ENCODE peak calls at places on chromosomes 13 and 19, in ten cellular contexts. U is stomach, E is HCT116, L is esophagus muscularis mucosa, S is GM12878, Y is spleen, B is transverse colon, Q is SK-N-SH, H is upper lobe of left lung, R is sigmoid colon. A is an unnamed sample.

GRCh38 chr19:15187026-15188007 is 13.5 kb downstream of the NOTCH3 start:
- DNase-seq in Y (no peak), L (no peak), R (no peak), S (no peak), E (no peak), H (peak), B (no peak), U (no peak), Q (peak), A (no peak)

GRCh38 chr19:56383826-56384605 is 9.3 kb downstream of the ZNF582 start:
- DNase-seq in U (no peak), E (no peak), L (no peak), B (no peak), R (no peak), S (no peak), Y (no peak), H (no peak), Q (no peak), A (no peak)

GRCh38 chr19:55095260-55096060 is 19.8 kb downstream of the EPS8L1 start:
- DNase-seq in S (no peak), U (no peak), H (peak), Q (no peak), L (no peak), Y (no peak), R (no peak), B (no peak), E (no peak), A (no peak)

GRCh38 chr13:27038323-27038722 is 133.3 kb downstream of the USP12 start:
- DNase-seq in H (no peak), R (no peak), U (no peak), B (no peak), S (no peak), Y (no peak), L (no peak), E (peak), Q (no peak), A (no peak)

GRCh38 chr19:31085125-31085524 is 264.1 kb downstream of the TSHZ3 start:
- DNase-seq in Q (no peak), E (no peak), R (no peak), B (no peak), H (no peak), U (no peak), Y (no peak), S (no peak), L (no peak), A (no peak)

GRCh38 chr13:96817336-96817941 is 176.8 kb downstream of the OXGR1 start:
- DNase-seq in E (peak), Q (peak), U (no peak), L (no peak), S (no peak), H (no peak), B (no peak), R (no peak), Y (no peak), A (no peak)

GRCh38 chr13:24911135-24911524 is 147.2 kb downstream of the RNF17 start:
- DNase-seq in L (no peak), U (no peak), Y (no peak), B (no peak), Q (no peak), E (no peak), H (no peak), R (no peak), S (no peak), A (peak)

GRCh38 chr13:105410602-105411001 is 1124.9 kb downstream of the EFNB2 start:
- DNase-seq in Y (peak), U (peak), Q (peak), E (peak), B (peak), H (peak), R (no peak), L (no peak), S (no peak), A (no peak)

GRCh38 chr19:11370744-11371143 is 3.7 kb upstream of the SWSAP1 start:
- DNase-seq in L (no peak), Q (no peak), S (no peak), Y (no peak), R (no peak), E (no peak), U (no peak), H (no peak), B (no peak), A (no peak)

GRCh38 chr19:6381030-6381750 is 5.5 kb upstream of the PSPN start:
- DNase-seq in R (no peak), S (no peak), L (no peak), B (no peak), H (peak), Y (no peak), U (no peak), Q (no peak), E (no peak), A (no peak)

GRCh38 chr13:60754211-60754610 is 357.2 kb downstream of the TDRD3 start:
- DNase-seq in R (no peak), E (no peak), Q (no peak), U (no peak), Y (no peak), H (no peak), S (no peak), B (no peak), L (no peak), A (peak)

GRCh38 chr19:33883869-33884519 is 87.3 kb downstream of the KCTD15 start:
- DNase-seq in E (no peak), Q (peak), U (no peak), H (no peak), B (no peak), L (no peak), S (no peak), Y (peak), R (no peak), A (no peak)

GRCh38 chr13:91141619-91142061 is 205.8 kb upstream of the MIR17HG start:
- DNase-seq in S (no peak), E (no peak), U (no peak), L (no peak), H (no peak), B (no peak), R (no peak), Q (no peak), Y (no peak), A (no peak)

GRCh38 chr13:66264976-66265375 is 965.2 kb downstream of the PCDH9 start:
- DNase-seq in H (no peak), L (no peak), Q (no peak), E (no peak), S (no peak), R (no peak), B (no peak), U (no peak), Y (no peak), A (no peak)

DNA sequence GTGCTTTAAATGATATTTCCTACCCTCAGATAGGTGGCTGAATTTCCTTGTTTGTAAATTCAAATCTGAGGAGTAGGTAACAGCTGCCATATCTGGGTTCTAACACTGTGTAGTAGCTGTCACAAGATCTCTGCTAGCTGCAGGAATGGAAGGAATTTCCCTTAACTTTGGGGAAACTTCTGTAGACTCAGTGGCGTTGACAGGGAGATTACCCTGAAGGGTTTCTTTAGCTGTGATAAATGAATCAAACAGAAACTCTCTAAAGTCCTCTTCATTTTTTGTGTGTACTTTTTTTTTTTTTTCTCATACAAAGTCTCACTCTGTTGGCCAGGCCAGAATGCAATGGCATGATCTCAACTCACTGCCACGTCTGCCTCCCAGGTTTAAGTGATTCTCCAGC is 5.3 kb upstream of the EPSTI1 start:
- DNase-seq in S (no peak), H (no peak), B (no peak), R (no peak), E (no peak), Q (no peak), L (no peak), Y (no peak), U (no peak), A (no peak)
- H3K27ac ChIP-seq in S (peak), H (no peak), B (no peak), R (no peak), E (no peak), Q (peak), L (no peak), Y (no peak), U (no peak), A (no peak)

GRCh38 chr19:57803594-57804325 is 11.0 kb downstream of the ZNF552 start:
- DNase-seq in U (peak), B (peak), Y (no peak), R (no peak), Q (peak), H (no peak), L (no peak), E (peak), S (no peak), A (no peak)
- TF ChIP-seq POLR2AphosphoS5 in U (peak), B (no peak), Y (peak), R (no peak), Q (peak), H (no peak), L (no peak), E (no peak), S (no peak), A (no peak)

GRCh38 chr19:17605761-17606745 is 50.6 kb downstream of the COLGALT1 start:
- DNase-seq in B (peak), L (no peak), Y (peak), R (peak), Q (peak), H (peak), U (peak), E (peak), S (peak), A (peak)

GRCh38 chr19:17602872-17603552 is 47.6 kb downstream of the COLGALT1 start:
- DNase-seq in E (no peak), R (no peak), L (no peak), H (no peak), Q (no peak), S (no peak), B (no peak), Y (no peak), U (no peak), A (no peak)

GRCh38 chr19:17606786-17607185 is 51.3 kb downstream of the COLGALT1 start:
- DNase-seq in L (no peak), H (no peak), U (no peak), R (no peak), E (no peak), Y (no peak), Q (no peak), S (no peak), B (no peak), A (no peak)

GRCh38 chr19:17604372-17605025 is 49.0 kb downstream of the COLGALT1 start:
- DNase-seq in Q (no peak), E (no peak), R (no peak), B (no peak), U (no peak), S (no peak), L (no peak), Y (no peak), H (no peak), A (no peak)

GRCh38 chr19:17605117-17605516 is 49.7 kb downstream of the COLGALT1 start:
- DNase-seq in H (peak), R (no peak), E (no peak), U (no peak), Y (no peak), L (no peak), Q (no peak), B (no peak), S (no peak), A (no peak)
- H3K27ac ChIP-seq in H (no peak), R (no peak), E (no peak), U (no peak), Y (no peak), L (no peak), Q (no peak), B (no peak), S (no peak), A (no peak)

GRCh38 chr13:88751994-88752393 is 1080.8 kb downstream of the SLITRK5 start:
- DNase-seq in L (no peak), H (no peak), B (no peak), U (no peak), Q (no peak), R (no peak), Y (no peak), S (no peak), E (no peak), A (no peak)
- TF ChIP-seq POLR2AphosphoS5 in L (no peak), H (no peak), B (no peak), U (no peak), Q (no peak), R (no peak), Y (no peak), S (no peak), E (no peak), A (no peak)

DNA sequence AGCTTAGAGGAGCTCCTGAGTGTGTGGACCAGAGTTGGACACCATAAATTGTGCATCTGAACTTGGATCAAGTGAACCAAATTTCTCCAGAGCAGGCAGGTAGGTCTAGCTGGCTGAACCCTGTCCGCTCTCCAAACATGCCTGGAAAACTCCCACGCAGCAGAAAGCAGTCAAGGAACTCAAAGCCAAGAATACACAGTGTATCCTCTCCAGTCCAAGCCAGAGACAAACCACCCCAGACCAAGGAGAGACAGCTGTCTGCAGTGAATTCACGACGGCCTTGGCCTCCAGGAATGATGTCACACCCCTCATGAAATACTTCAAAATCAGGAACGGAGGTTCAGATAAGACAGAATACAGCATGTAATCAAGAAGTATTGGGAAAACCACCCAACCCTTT is 44.0 kb downstream of the COL4A1 start:
- DNase-seq in B (no peak), R (no peak), U (no peak), H (no peak), Q (no peak), Y (no peak), S (no peak), E (no peak), L (no peak), A (no peak)
- H3K27ac ChIP-seq in B (peak), R (peak), U (peak), H (peak), Q (no peak), Y (peak), S (no peak), E (no peak), L (peak), A (no peak)

A was measured in HL-60.